ENCODE peak calls at places on chromosomes 6 and 20, in seven cellular contexts. One of them, this sample, is unnamed.

GRCh38 chr20:5797843-5798462 is 47.8 kb downstream of the SHLD1 start:
- DNase-seq in tibial artery: no peak
- DNase-seq in IMR-90: no peak
- DNase-seq in heart left ventricle: no peak
- DNase-seq in SK-N-SH: no peak
- DNase-seq in thoracic aorta: no peak
- DNase-seq in GM12878: peak; percentile 86
- DNase-seq in this sample: no peak

GRCh38 chr20:16528078-16528477 is 45.2 kb downstream of the KIF16B start:
- DNase-seq in tibial artery: no peak
- DNase-seq in IMR-90: peak; percentile 96
- DNase-seq in heart left ventricle: no peak
- DNase-seq in SK-N-SH: no peak
- DNase-seq in thoracic aorta: no peak
- DNase-seq in GM12878: no peak
- DNase-seq in this sample: peak; percentile 2

GRCh38 chr6:71404145-71404966 is 115.7 kb downstream of the OGFRL1 start:
- DNase-seq in tibial artery: no peak
- DNase-seq in IMR-90: peak; percentile 76
- DNase-seq in heart left ventricle: no peak
- DNase-seq in SK-N-SH: no peak
- DNase-seq in thoracic aorta: no peak
- DNase-seq in GM12878: no peak
- DNase-seq in this sample: no peak

GRCh38 chr6:66265737-66266136 is 558.7 kb upstream of the EYS start:
- DNase-seq in tibial artery: no peak
- DNase-seq in IMR-90: no peak
- DNase-seq in heart left ventricle: no peak
- DNase-seq in SK-N-SH: no peak
- DNase-seq in thoracic aorta: no peak
- DNase-seq in GM12878: no peak
- DNase-seq in this sample: no peak

GRCh38 chr20:57536120-57536708 is 11.3 kb upstream of the CTCFL start:
- DNase-seq in tibial artery: no peak
- DNase-seq in IMR-90: no peak
- DNase-seq in heart left ventricle: no peak
- DNase-seq in SK-N-SH: no peak
- DNase-seq in thoracic aorta: no peak
- DNase-seq in GM12878: no peak
- DNase-seq in this sample: no peak

GRCh38 chr6:128421788-128422187 is 98.6 kb downstream of the PTPRK start:
- DNase-seq in tibial artery: no peak
- DNase-seq in IMR-90: no peak
- DNase-seq in heart left ventricle: no peak
- DNase-seq in SK-N-SH: no peak
- DNase-seq in thoracic aorta: no peak
- DNase-seq in GM12878: no peak
- DNase-seq in this sample: no peak

GRCh38 chr6:104409913-104410312 is 449.8 kb downstream of the HACE1 start:
- DNase-seq in tibial artery: no peak
- DNase-seq in IMR-90: no peak
- DNase-seq in heart left ventricle: no peak
- DNase-seq in SK-N-SH: no peak
- DNase-seq in thoracic aorta: no peak
- DNase-seq in GM12878: no peak
- DNase-seq in this sample: no peak

GRCh38 chr20:2578430-2579192 is 42.2 kb downstream of the TMC2 start:
- DNase-seq in tibial artery: no peak
- DNase-seq in IMR-90: no peak
- DNase-seq in heart left ventricle: no peak
- DNase-seq in SK-N-SH: no peak
- DNase-seq in thoracic aorta: no peak
- DNase-seq in GM12878: no peak
- DNase-seq in this sample: no peak

GRCh38 chr6:156955494-156956183 is 178.5 kb downstream of the ARID1B start:
- DNase-seq in tibial artery: no peak
- DNase-seq in IMR-90: no peak
- DNase-seq in heart left ventricle: peak; percentile 74
- DNase-seq in SK-N-SH: no peak
- DNase-seq in thoracic aorta: no peak
- DNase-seq in GM12878: no peak
- DNase-seq in this sample: no peak

GRCh38 chr20:14055127-14055742 is 59.9 kb downstream of the MACROD2 start:
- DNase-seq in tibial artery: no peak
- DNase-seq in IMR-90: peak; percentile 61
- DNase-seq in heart left ventricle: no peak
- DNase-seq in SK-N-SH: peak; percentile 33
- DNase-seq in thoracic aorta: no peak
- DNase-seq in GM12878: no peak
- DNase-seq in this sample: no peak

GRCh38 chr20:56805313-56805712 is 176.2 kb downstream of the TFAP2C start:
- DNase-seq in tibial artery: no peak
- DNase-seq in IMR-90: no peak
- DNase-seq in heart left ventricle: no peak
- DNase-seq in SK-N-SH: no peak
- DNase-seq in thoracic aorta: no peak
- DNase-seq in GM12878: no peak
- DNase-seq in this sample: no peak

GRCh38 chr6:63598001-63598250 is 25.6 kb downstream of the LOC128125822 start:
- DNase-seq in tibial artery: no peak
- DNase-seq in IMR-90: no peak
- DNase-seq in heart left ventricle: no peak
- DNase-seq in SK-N-SH: peak; percentile 29
- DNase-seq in thoracic aorta: no peak
- DNase-seq in GM12878: no peak
- DNase-seq in this sample: no peak

DNA sequence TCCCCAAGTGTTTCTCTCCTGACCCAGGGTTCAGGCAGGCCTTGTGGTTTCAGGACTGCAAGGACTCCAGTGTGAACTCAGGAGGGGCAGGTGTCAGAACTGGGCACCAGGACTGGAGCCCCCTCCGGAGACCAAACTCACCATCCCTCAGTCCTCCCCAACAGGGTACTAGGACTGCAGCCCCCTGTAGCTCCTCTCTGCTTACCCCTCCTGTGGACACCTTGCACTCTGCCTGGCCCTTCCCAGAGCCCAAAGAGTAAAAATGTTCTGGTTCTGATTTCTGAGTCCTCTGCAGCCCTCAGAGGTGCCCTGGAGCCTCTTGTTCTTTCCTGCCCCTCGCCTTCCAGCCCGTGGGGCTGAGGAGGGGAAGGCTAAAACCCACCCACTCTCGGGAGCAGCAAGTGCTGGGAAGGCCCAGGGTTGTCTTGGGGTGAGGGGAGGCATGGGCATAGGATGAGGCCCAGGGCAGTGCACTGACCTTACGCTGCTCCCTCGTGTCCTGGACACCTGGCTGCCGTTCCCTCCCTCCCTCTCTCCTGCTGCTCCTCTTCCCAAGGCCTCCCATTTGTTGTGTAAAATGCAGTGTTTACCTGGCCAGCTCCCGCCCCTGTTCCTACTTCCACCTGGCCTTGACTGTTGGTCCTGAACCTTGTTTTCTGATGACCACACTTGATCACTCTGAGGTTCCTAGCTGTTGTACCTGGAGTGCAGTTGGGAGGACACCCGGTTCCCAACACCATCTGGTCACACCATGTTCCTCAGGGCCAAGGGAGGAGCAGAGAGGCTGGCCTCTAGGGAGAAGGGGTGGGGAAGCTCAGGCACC is 9.9 kb downstream of the CNPY3 start:
- DNase-seq in tibial artery: no peak
- DNase-seq in IMR-90: no peak
- DNase-seq in heart left ventricle: no peak
- DNase-seq in SK-N-SH: no peak
- DNase-seq in thoracic aorta: no peak
- DNase-seq in GM12878: no peak
- DNase-seq in this sample: no peak
- H3K4me1 ChIP-seq in tibial artery: no peaks in the 10 kb centered on the region
- H3K4me1 ChIP-seq in IMR-90: no peaks in the 10 kb centered on the region
- H3K4me1 ChIP-seq in heart left ventricle: no peaks in the 10 kb centered on the region
- H3K4me1 ChIP-seq in SK-N-SH: no peaks in the 10 kb centered on the region
- H3K4me1 ChIP-seq in thoracic aorta: no peaks in the 10 kb centered on the region
- H3K4me1 ChIP-seq in GM12878: peaks cover 13% of the 10 kb centered on the region
- H3K4me1 ChIP-seq in this sample: no peaks in the 10 kb centered on the region

GRCh38 chr6:93790976-93791375 is 371.6 kb upstream of the EPHA7 start:
- DNase-seq in tibial artery: no peak
- DNase-seq in IMR-90: no peak
- DNase-seq in heart left ventricle: no peak
- DNase-seq in SK-N-SH: no peak
- DNase-seq in thoracic aorta: no peak
- DNase-seq in GM12878: no peak
- DNase-seq in this sample: no peak
- H3K4me1 ChIP-seq in tibial artery: no peaks in the 10 kb centered on the region
- H3K4me1 ChIP-seq in IMR-90: no peaks in the 10 kb centered on the region
- H3K4me1 ChIP-seq in heart left ventricle: no peaks in the 10 kb centered on the region
- H3K4me1 ChIP-seq in SK-N-SH: no peaks in the 10 kb centered on the region
- H3K4me1 ChIP-seq in thoracic aorta: no peaks in the 10 kb centered on the region
- H3K4me1 ChIP-seq in GM12878: no peaks in the 10 kb centered on the region
- H3K4me1 ChIP-seq in this sample: no peaks in the 10 kb centered on the region

DNA sequence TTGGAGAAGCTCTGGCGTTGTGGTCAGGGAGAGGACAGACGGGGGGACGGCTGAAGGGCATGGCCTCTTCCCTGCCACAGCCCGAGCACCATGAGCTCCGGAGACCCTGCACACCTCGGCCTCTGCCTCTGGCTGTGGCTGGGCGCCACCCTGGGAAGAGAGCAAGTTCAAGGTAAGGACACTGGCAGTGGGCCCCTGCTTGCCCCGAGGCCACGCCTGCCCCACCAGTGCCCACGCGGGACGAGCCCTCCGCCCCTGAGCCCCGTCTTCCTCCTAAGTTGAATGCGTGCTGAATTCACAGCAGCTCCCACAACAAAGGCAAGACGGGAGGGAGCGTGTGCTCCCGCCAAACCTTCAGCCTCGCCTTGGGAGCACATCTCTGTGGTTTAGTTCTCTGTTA is 2.0 kb downstream of the COL20A1 start:
- DNase-seq in tibial artery: no peak
- DNase-seq in IMR-90: no peak
- DNase-seq in heart left ventricle: no peak
- DNase-seq in SK-N-SH: no peak
- DNase-seq in thoracic aorta: no peak
- DNase-seq in GM12878: no peak
- DNase-seq in this sample: no peak
- H3K4me1 ChIP-seq in tibial artery: peaks cover 5% of the 10 kb centered on the region
- H3K4me1 ChIP-seq in IMR-90: no peaks in the 10 kb centered on the region
- H3K4me1 ChIP-seq in heart left ventricle: no peaks in the 10 kb centered on the region
- H3K4me1 ChIP-seq in SK-N-SH: no peaks in the 10 kb centered on the region
- H3K4me1 ChIP-seq in thoracic aorta: no peaks in the 10 kb centered on the region
- H3K4me1 ChIP-seq in GM12878: no peaks in the 10 kb centered on the region
- H3K4me1 ChIP-seq in this sample: peaks cover 4% of the 10 kb centered on the region

DNA sequence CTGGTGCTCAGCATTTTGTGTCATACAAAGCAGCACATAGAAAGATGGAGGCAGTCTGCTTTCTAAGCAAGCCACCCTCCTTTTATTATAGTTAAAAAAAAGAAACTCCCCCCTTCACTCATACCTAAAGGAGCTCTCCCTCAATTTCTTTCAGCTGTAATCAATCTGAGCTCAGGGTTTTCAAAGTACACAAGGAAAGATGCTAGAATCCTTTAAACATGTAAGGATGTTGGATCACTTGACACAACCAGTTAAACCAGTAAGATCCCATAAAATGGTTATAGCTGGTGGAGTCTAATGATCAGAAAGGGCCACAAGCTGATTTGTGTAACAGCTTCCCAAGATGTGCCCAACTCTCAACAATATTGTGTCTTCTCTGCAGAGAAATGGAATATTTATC is at the start of gene CALHM4:
- DNase-seq in tibial artery: no peak
- DNase-seq in IMR-90: no peak
- DNase-seq in heart left ventricle: no peak
- DNase-seq in SK-N-SH: no peak
- DNase-seq in thoracic aorta: no peak
- DNase-seq in GM12878: no peak
- DNase-seq in this sample: no peak
- H3K4me1 ChIP-seq in tibial artery: no peaks in the 10 kb centered on the region
- H3K4me1 ChIP-seq in IMR-90: peaks cover 7% of the 10 kb centered on the region
- H3K4me1 ChIP-seq in heart left ventricle: no peaks in the 10 kb centered on the region
- H3K4me1 ChIP-seq in SK-N-SH: no peaks in the 10 kb centered on the region
- H3K4me1 ChIP-seq in thoracic aorta: no peaks in the 10 kb centered on the region
- H3K4me1 ChIP-seq in GM12878: no peaks in the 10 kb centered on the region
- H3K4me1 ChIP-seq in this sample: peaks cover 30% of the 10 kb centered on the region

GRCh38 chr20:50099121-50099520 is 13.8 kb downstream of the UBE2V1 start:
- DNase-seq in tibial artery: no peak
- DNase-seq in IMR-90: no peak
- DNase-seq in heart left ventricle: no peak
- DNase-seq in SK-N-SH: no peak
- DNase-seq in thoracic aorta: no peak
- DNase-seq in GM12878: no peak
- DNase-seq in this sample: no peak

GRCh38 chr20:50099565-50099991 is 13.4 kb downstream of the UBE2V1 start:
- DNase-seq in tibial artery: no peak
- DNase-seq in IMR-90: no peak
- DNase-seq in heart left ventricle: no peak
- DNase-seq in SK-N-SH: no peak
- DNase-seq in thoracic aorta: no peak
- DNase-seq in GM12878: no peak
- DNase-seq in this sample: no peak

GRCh38 chr20:50100552-50100951 is 12.4 kb downstream of the UBE2V1 start:
- DNase-seq in tibial artery: no peak
- DNase-seq in IMR-90: no peak
- DNase-seq in heart left ventricle: no peak
- DNase-seq in SK-N-SH: no peak
- DNase-seq in thoracic aorta: no peak
- DNase-seq in GM12878: no peak
- DNase-seq in this sample: no peak

GRCh38 chr20:50096237-50096636 is 16.7 kb downstream of the UBE2V1 start:
- DNase-seq in tibial artery: no peak
- DNase-seq in IMR-90: no peak
- DNase-seq in heart left ventricle: no peak
- DNase-seq in SK-N-SH: no peak
- DNase-seq in thoracic aorta: no peak
- DNase-seq in GM12878: no peak
- DNase-seq in this sample: no peak

GRCh38 chr20:50098259-50098658 is 14.7 kb downstream of the UBE2V1 start:
- DNase-seq in tibial artery: no peak
- DNase-seq in IMR-90: no peak
- DNase-seq in heart left ventricle: no peak
- DNase-seq in SK-N-SH: no peak
- DNase-seq in thoracic aorta: no peak
- DNase-seq in GM12878: no peak
- DNase-seq in this sample: no peak
- H3K4me1 ChIP-seq in tibial artery: peaks cover 44% of the 10 kb centered on the region
- H3K4me1 ChIP-seq in IMR-90: peaks cover 28% of the 10 kb centered on the region
- H3K4me1 ChIP-seq in heart left ventricle: peaks cover 28% of the 10 kb centered on the region
- H3K4me1 ChIP-seq in SK-N-SH: peaks cover 4% of the 10 kb centered on the region
- H3K4me1 ChIP-seq in thoracic aorta: peaks cover 28% of the 10 kb centered on the region
- H3K4me1 ChIP-seq in GM12878: peaks cover 3% of the 10 kb centered on the region
- H3K4me1 ChIP-seq in this sample: peaks cover 13% of the 10 kb centered on the region